ENCODE peak calls at places on chromosomes 1 and 21, in four cellular contexts. B is AG04450, W is pancreas, Q is K562. G is an unnamed sample.

GRCh38 chr1:231557411-231557810 is 28.9 kb downstream of the TSNAX start:
- DNase-seq in B (no peak), W (no peak), Q (no peak), G (no peak)

GRCh38 chr1:180802849-180803248 is 109.8 kb upstream of the KIAA1614 start:
- DNase-seq in B (no peak), W (no peak), Q (no peak), G (no peak)

GRCh38 chr1:228035844-228036243 is 29.0 kb downstream of the WNT3A start:
- DNase-seq in B (no peak), W (no peak), Q (no peak), G (no peak)

GRCh38 chr1:41673355-41673754 is 188.9 kb upstream of the EDN2 start:
- DNase-seq in B (no peak), W (no peak), Q (no peak), G (no peak)

GRCh38 chr1:63621698-63622097 is 28.5 kb downstream of the PGM1 start:
- DNase-seq in B (no peak), W (no peak), Q (no peak), G (no peak)

GRCh38 chr1:3033795-3034100 is 12.5 kb downstream of the ACTRT2 start:
- DNase-seq in B (no peak), W (no peak), Q (no peak), G (no peak)

GRCh38 chr21:32334980-32335471 is 36.4 kb downstream of the MRAP start:
- DNase-seq in B (no peak), W (no peak), Q (no peak), G (peak)

GRCh38 chr1:21097744-21098143 is 79.0 kb downstream of the EIF4G3 start:
- DNase-seq in B (no peak), W (no peak), Q (no peak), G (no peak)

GRCh38 chr1:8122477-8123407 is 96.6 kb upstream of the ERRFI1 start:
- DNase-seq in B (no peak), W (no peak), Q (peak), G (no peak)

GRCh38 chr1:172936088-172936487 is 114.7 kb downstream of the TNFSF18 start:
- DNase-seq in B (no peak), W (no peak), Q (no peak), G (no peak)

GRCh38 chr1:153534226-153534932 is 1.4 kb downstream of the S100A6 start:
- DNase-seq in B (no peak), W (no peak), Q (peak), G (no peak)

GRCh38 chr1:182952677-182953444 is at the start of gene SHCBP1L:
- DNase-seq in B (no peak), W (no peak), Q (no peak), G (no peak)

GRCh38 chr1:201949491-201949890 is 3.1 kb upstream of the LMOD1 start:
- DNase-seq in B (no peak), W (no peak), Q (no peak), G (no peak)

GRCh38 chr1:113929750-113930498 is 800 bp downstream of the HIPK1 start:
- DNase-seq in B (no peak), W (peak), Q (peak), G (peak)
- H3K27ac ChIP-seq in B (peak), W (peak), Q (peak), G (peak)

DNA sequence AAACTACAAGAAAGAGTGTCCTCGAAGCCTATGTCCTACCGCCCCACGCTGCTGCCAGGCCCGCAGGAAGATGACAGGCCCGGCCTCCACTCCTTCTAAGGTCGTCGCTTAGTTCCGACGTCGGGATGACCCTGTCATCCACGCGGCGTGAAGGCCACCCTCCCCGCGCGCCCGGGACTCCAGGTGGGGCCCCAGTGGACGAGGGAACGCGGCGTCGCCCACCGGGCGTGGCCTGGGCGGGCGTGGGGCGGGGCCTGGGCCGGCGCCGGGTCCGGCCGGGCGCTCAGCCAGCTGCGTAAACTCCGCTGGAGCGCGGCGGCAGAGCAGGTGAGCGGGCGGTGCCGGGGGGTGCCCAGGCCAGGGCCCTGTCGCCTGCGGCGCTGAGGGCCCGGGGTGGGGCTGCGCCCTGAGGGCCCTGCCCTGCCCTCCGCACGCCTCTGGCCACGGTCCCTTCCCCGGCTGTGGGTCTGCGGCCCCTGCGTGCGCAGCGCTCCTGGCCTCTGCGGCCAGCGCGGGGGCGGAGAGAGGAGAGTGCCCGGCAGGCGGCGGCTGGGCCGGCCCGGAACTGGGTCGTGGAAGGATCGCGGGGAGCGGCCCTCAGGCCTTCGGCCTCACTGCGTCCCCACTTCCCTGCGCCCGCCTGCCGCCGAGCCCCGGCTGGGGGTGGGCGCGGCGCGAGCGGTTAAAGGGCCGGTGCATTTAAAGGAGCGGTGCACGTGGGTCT is at the start of gene PSEN2:
- DNase-seq in B (no peak), W (peak), Q (peak), G (peak)
- TF ChIP-seq CTCF in B (peak), W (no peak), Q (peak), G (no peak)

GRCh38 chr1:174841747-174842146 is 158.0 kb upstream of the CACYBP start:
- DNase-seq in B (no peak), W (no peak), Q (no peak), G (no peak)
- H3K4me3 ChIP-seq in B (no peak), W (no peak), Q (no peak), G (no peak)

GRCh38 chr21:43918385-43918947 is 53.4 kb downstream of the AGPAT3 start:
- DNase-seq in B (no peak), W (no peak), Q (no peak), G (no peak)

GRCh38 chr21:43913928-43914327 is 48.9 kb downstream of the AGPAT3 start:
- DNase-seq in B (no peak), W (no peak), Q (peak), G (no peak)

GRCh38 chr21:43916691-43917514 is 51.9 kb downstream of the AGPAT3 start:
- DNase-seq in B (no peak), W (no peak), Q (peak), G (no peak)

GRCh38 chr21:43917515-43918384 is 52.7 kb downstream of the AGPAT3 start:
- DNase-seq in B (no peak), W (no peak), Q (peak), G (no peak)

DNA sequence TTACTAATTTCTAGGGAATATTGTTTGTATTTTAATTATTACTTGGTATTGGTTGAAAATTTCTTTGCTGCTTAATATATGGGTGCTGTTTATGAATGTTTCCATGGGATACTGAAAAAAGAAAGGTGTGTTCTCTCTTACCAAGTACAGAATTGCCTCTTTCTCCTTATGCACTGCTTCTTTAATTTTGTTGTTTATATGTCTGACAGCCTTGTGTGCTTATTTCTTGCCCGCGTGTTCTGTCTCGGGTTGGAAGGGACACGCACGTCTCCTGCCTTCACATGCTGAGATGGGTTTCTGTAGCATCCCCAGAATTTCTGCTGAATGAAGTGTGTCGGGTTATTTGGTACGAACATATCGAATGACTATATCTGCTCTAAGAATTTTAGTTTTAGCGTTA is 51.1 kb downstream of the AGPAT3 start:
- DNase-seq in B (no peak), W (no peak), Q (peak), G (no peak)
- H3K27ac ChIP-seq in B (no peak), W (no peak), Q (peak), G (no peak)

GRCh38 chr1:156947127-156947526 is 26.7 kb downstream of the LRRC71 start:
- DNase-seq in B (no peak), W (no peak), Q (no peak), G (no peak)
- TF ChIP-seq CTCF in B (no peak), W (no peak), Q (no peak), G (no peak)

GRCh38 chr1:211699059-211699458 is 23.6 kb upstream of the NEK2 start:
- DNase-seq in B (no peak), W (no peak), Q (no peak), G (no peak)
- H3K4me3 ChIP-seq in B (no peak), W (no peak), Q (no peak), G (no peak)

GRCh38 chr1:43621861-43622260 is 28.1 kb upstream of the KDM4A start:
- DNase-seq in B (no peak), W (no peak), Q (no peak), G (no peak)
- H3K27ac ChIP-seq in B (no peak), W (no peak), Q (no peak), G (no peak)

GRCh38 chr1:242455052-242455361 is 69.5 kb downstream of the PLD5 start:
- DNase-seq in B (no peak), W (no peak), Q (no peak), G (no peak)
- TF ChIP-seq CTCF in B (no peak), W (no peak), Q (no peak), G (no peak)

G was measured in WERI-Rb-1.